ENCODE peak calls at places on chromosomes 6 and 20, in seven cellular contexts. F, O, H, K, P, W and B are unnamed samples.
A peak's percentile ranks its signal among the peaks of the same experiment; 100 is the strongest.

GRCh38 chr6:50826037-50826761 is 7.5 kb downstream of the TFAP2B start:
- DNase-seq in W (no peak), H (no peak), F (no peak), O (no peak), P (no peak), K (no peak), B (no peak)

GRCh38 chr6:22838346-22838745 is 269.0 kb downstream of the HDGFL1 start:
- DNase-seq in K (no peak), O (no peak), P (no peak), H (peak; percentile 44), F (no peak), W (no peak), B (no peak)

GRCh38 chr20:50320910-50321796 is 130.5 kb downstream of the CEBPB start:
- DNase-seq in K (no peak), F (no peak), H (peak; percentile 91), W (peak; percentile 94), P (peak; percentile 97), O (peak; percentile 85), B (peak; percentile 93)

GRCh38 chr20:47795214-47795667 is 10.0 kb upstream of the SULF2 start:
- DNase-seq in F (no peak), W (no peak), P (peak; percentile 82), H (no peak), K (no peak), O (peak; percentile 49), B (no peak)

GRCh38 chr20:14775778-14776177 is 438.4 kb upstream of the FLRT3 start:
- DNase-seq in O (no peak), W (no peak), F (no peak), K (no peak), H (no peak), P (no peak), B (no peak)

GRCh38 chr6:100918152-100918551 is 37.0 kb upstream of the ASCC3 start:
- DNase-seq in W (no peak), P (no peak), F (no peak), H (no peak), O (no peak), K (no peak), B (no peak)

GRCh38 chr6:15401769-15402250 is 155.9 kb downstream of the JARID2 start:
- DNase-seq in K (no peak), F (no peak), W (no peak), H (no peak), O (no peak), P (no peak), B (no peak)

GRCh38 chr6:150128425-150128824 is 14.4 kb upstream of the PPP1R14C start:
- DNase-seq in O (no peak), K (no peak), H (no peak), W (no peak), F (no peak), P (no peak), B (no peak)

GRCh38 chr6:78910611-78911134 is 43.3 kb downstream of the IRAK1BP1 start:
- DNase-seq in O (peak; percentile 28), K (no peak), H (peak; percentile 84), F (no peak), W (peak; percentile 71), P (peak; percentile 77), B (peak; percentile 40)

GRCh38 chr20:16423311-16424212 is 149.7 kb downstream of the KIF16B start:
- DNase-seq in F (no peak), K (no peak), W (no peak), H (no peak), O (no peak), P (no peak), B (no peak)

GRCh38 chr20:41167118-41167470 is 29.8 kb downstream of the PLCG1 start:
- DNase-seq in H (no peak), K (no peak), F (no peak), P (no peak), W (no peak), O (no peak), B (no peak)

GRCh38 chr6:156658186-156658585 is 119.0 kb upstream of the ARID1B start:
- DNase-seq in H (no peak), P (no peak), O (no peak), W (no peak), F (no peak), K (no peak), B (no peak)
- H3K27ac ChIP-seq in H (no peak overlapping the region), P (no peak overlapping the region), O (no peak overlapping the region), W (peak overlapping the region; percentile 17), F (no peak overlapping the region), K (no peak overlapping the region), B (no peak overlapping the region)

DNA sequence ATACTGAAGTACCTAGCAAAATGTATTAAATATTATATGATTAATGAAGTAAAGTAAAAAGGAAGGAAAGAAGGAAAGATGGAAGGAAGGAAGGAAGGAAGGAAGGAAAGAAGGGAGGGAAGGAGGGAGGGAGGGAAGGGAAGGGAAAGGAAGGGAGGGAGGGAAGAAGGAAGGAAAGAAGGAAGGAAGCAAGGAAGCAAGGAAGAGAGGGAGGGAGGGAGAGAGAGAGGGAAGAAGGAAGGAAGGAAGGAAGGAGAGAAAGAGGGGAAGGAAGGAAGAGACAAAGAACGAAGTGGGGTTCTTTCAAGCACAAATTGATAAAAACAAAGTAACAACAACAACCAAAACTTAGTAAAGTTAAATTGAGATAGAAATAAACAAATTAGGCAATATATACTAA is 622.3 kb upstream of the ADGRB3 start:
- DNase-seq in K (no peak), H (no peak), W (no peak), F (no peak), P (no peak), O (no peak), B (no peak)
- H3K4me1 ChIP-seq in K (no peaks in the 10 kb centered on the region), H (no peaks in the 10 kb centered on the region), W (no peaks in the 10 kb centered on the region), F (no peaks in the 10 kb centered on the region), P (no peaks in the 10 kb centered on the region), O (no peaks in the 10 kb centered on the region), B (no peaks in the 10 kb centered on the region)

GRCh38 chr6:99520855-99521556 is 5.8 kb upstream of the USP45 start:
- DNase-seq in O (peak; percentile 84), P (peak; percentile 93), W (peak; percentile 94), H (peak; percentile 93), K (peak; percentile 72), F (peak; percentile 69), B (peak; percentile 89)

GRCh38 chr6:99519446-99519845 is 4.2 kb upstream of the USP45 start:
- DNase-seq in P (no peak), F (no peak), W (no peak), K (no peak), H (no peak), O (no peak), B (no peak)

GRCh38 chr6:99521557-99522286 is 6.5 kb upstream of the USP45 start:
- DNase-seq in W (peak; percentile 62), O (peak; percentile 15), K (no peak), F (no peak), P (no peak), H (peak; percentile 63), B (peak; percentile 39)

GRCh38 chr6:99522531-99522930 is 7.3 kb upstream of the USP45 start:
- DNase-seq in P (no peak), H (no peak), W (no peak), F (no peak), K (no peak), O (no peak), B (no peak)
- H3K4me3 ChIP-seq in P (no peak overlapping the region), H (no peak overlapping the region), W (no peak overlapping the region), F (no peak overlapping the region), K (no peak overlapping the region), O (no peak overlapping the region), B (no peak overlapping the region)

GRCh38 chr6:137767931-137768690 is 98.9 kb upstream of the TNFAIP3 start:
- DNase-seq in H (no peak), O (no peak), P (no peak), W (no peak), F (no peak), K (no peak), B (no peak)

GRCh38 chr6:137769797-137770362 is 97.2 kb upstream of the TNFAIP3 start:
- DNase-seq in W (no peak), H (no peak), F (no peak), O (no peak), K (no peak), P (no peak), B (no peak)

GRCh38 chr6:137766596-137767370 is 100.3 kb upstream of the TNFAIP3 start:
- DNase-seq in W (no peak), H (no peak), K (no peak), F (no peak), O (no peak), P (no peak), B (no peak)

GRCh38 chr6:137768935-137769334 is 98.1 kb upstream of the TNFAIP3 start:
- DNase-seq in H (no peak), W (no peak), O (no peak), F (no peak), K (no peak), P (no peak), B (no peak)

DNA sequence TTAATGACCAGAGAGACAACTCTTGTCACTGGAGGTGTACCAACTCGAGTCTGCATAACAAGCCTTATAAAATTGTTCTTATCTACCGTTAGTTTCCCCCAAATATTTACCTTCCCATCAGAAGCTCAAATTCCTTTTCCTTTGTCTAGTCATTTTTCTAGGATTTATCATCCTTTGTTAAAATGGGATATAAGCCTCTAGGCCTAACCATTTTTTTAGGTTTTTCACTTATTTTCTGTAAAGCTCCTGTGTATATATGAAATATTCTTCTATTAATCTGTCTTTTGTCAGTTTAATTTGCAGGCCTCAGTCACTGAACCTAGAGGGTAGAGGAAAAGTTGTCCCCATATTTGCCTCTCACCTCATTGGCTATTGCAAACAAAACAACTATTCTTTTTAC is 99.6 kb upstream of the TNFAIP3 start:
- DNase-seq in P (no peak), F (no peak), K (no peak), H (no peak), O (no peak), W (no peak), B (no peak)
- H3K27ac ChIP-seq in P (no peak overlapping the region), F (no peak overlapping the region), K (no peak overlapping the region), H (no peak overlapping the region), O (no peak overlapping the region), W (no peak overlapping the region), B (no peak overlapping the region)

GRCh38 chr20:20744170-20744725 is 31.8 kb upstream of the RALGAPA2 start:
- DNase-seq in P (no peak), H (no peak), O (no peak), K (no peak), W (no peak), F (no peak), B (no peak)
- H3K4me1 ChIP-seq in P (no peaks in the 10 kb centered on the region), H (peaks cover 17% of the 10 kb centered on the region), O (peaks cover 40% of the 10 kb centered on the region), K (no peaks in the 10 kb centered on the region), W (peaks cover 22% of the 10 kb centered on the region), F (no peaks in the 10 kb centered on the region), B (peaks cover 60% of the 10 kb centered on the region)

GRCh38 chr6:37942606-37943376 is 123.3 kb downstream of the ZFAND3 start:
- DNase-seq in H (no peak), O (no peak), K (no peak), W (no peak), F (no peak), P (no peak), B (no peak)
- H3K4me3 ChIP-seq in H (no peak overlapping the region), O (no peak overlapping the region), K (no peak overlapping the region), W (no peak overlapping the region), F (no peak overlapping the region), P (no peak overlapping the region), B (no peak overlapping the region)